ENCODE peak calls at places on chromosomes 16 and 17, in seven cellular contexts. Z is DND-41, Q is heart left ventricle, Y is fibroblast of pulmonary artery, J is IMR-90, C is coronary artery, X is choroid plexus epithelial cell. F is an unnamed sample.

GRCh38 chr16:85398050-85398451 is 215.1 kb upstream of the GSE1 start:
- DNase-seq in Z (peak), Q (no peak), Y (no peak), J (no peak), C (no peak), X (no peak), F (no peak)

GRCh38 chr16:22322021-22322471 is 24.8 kb downstream of the POLR3E start:
- DNase-seq in Z (no peak), Q (no peak), Y (no peak), J (no peak), C (no peak), X (no peak), F (no peak)

GRCh38 chr16:25018972-25019617 is 3.9 kb upstream of the ARHGAP17 start:
- DNase-seq in Z (no peak), Q (no peak), Y (no peak), J (no peak), C (no peak), X (no peak), F (peak)

GRCh38 chr17:30344283-30345088 is 10.6 kb upstream of the TMIGD1 start:
- DNase-seq in Z (no peak), Q (peak), Y (peak), J (peak), C (no peak), X (peak), F (no peak)

GRCh38 chr17:6753565-6753964 is 2.3 kb upstream of the XAF1 start:
- DNase-seq in Z (no peak), Q (no peak), Y (peak), J (no peak), C (no peak), X (peak), F (no peak)

GRCh38 chr16:22423716-22424115 is 49.3 kb upstream of the CDR2 start:
- DNase-seq in Z (no peak), Q (no peak), Y (no peak), J (no peak), C (no peak), X (no peak), F (peak)

GRCh38 chr17:64765191-64765889 is 103.2 kb upstream of the SMURF2 start:
- DNase-seq in Z (no peak), Q (no peak), Y (no peak), J (no peak), C (no peak), X (no peak), F (no peak)

GRCh38 chr17:39094607-39095308 is 56.7 kb downstream of the PLXDC1 start:
- DNase-seq in Z (peak), Q (no peak), Y (no peak), J (no peak), C (no peak), X (no peak), F (no peak)

GRCh38 chr16:70788668-70789161 is 12.2 kb downstream of the VAC14 start:
- DNase-seq in Z (no peak), Q (no peak), Y (peak), J (peak), C (no peak), X (peak), F (no peak)

GRCh38 chr16:17555176-17555575 is 84.4 kb upstream of the XYLT1 start:
- DNase-seq in Z (no peak), Q (no peak), Y (peak), J (peak), C (no peak), X (peak), F (peak)
- TF ChIP-seq CTCF in Z (no peak), Q (no peak), Y (no peak), J (no peak), C (no peak), X (no peak), F (no peak)

DNA sequence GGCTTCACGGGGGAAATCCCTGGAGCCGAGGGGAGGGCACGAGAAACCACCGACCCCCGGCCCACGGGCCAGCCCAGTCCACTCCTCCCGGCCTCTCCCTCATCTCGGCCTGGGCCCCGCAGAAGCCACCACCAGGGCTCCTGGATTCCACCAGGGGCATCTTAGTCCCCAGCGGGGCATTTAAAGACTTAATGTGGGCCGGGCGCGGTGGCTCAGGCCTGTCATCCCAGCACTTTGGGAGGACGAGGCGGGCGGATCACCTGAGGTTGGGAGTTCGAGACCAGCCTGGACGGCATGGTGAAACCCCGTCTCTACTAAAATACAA is 24.1 kb upstream of the ABR start:
- DNase-seq in Z (no peak), Q (no peak), Y (no peak), J (no peak), C (no peak), X (no peak), F (no peak)
- H3K4me3 ChIP-seq in Z (no peak), Q (peak), Y (peak), J (peak), C (peak), X (peak), F (no peak)

GRCh38 chr16:2770057-2770780 is 6.9 kb downstream of the ELOB start:
- DNase-seq in Z (peak), Q (no peak), Y (no peak), J (no peak), C (no peak), X (no peak), F (peak)
- TF ChIP-seq CTCF in Z (peak), Q (no peak), Y (no peak), J (no peak), C (no peak), X (no peak), F (no peak)

GRCh38 chr16:10519297-10519696 is 61.1 kb downstream of the EMP2 start:
- DNase-seq in Z (no peak), Q (no peak), Y (no peak), J (no peak), C (no peak), X (no peak), F (no peak)

GRCh38 chr16:10519929-10520868 is 60.2 kb downstream of the EMP2 start:
- DNase-seq in Z (no peak), Q (no peak), Y (no peak), J (no peak), C (no peak), X (no peak), F (no peak)

GRCh38 chr16:10518479-10519041 is 61.8 kb downstream of the EMP2 start:
- DNase-seq in Z (no peak), Q (no peak), Y (no peak), J (no peak), C (no peak), X (no peak), F (no peak)

GRCh38 chr16:10520869-10521578 is 59.4 kb downstream of the EMP2 start:
- DNase-seq in Z (no peak), Q (no peak), Y (no peak), J (no peak), C (no peak), X (no peak), F (no peak)

DNA sequence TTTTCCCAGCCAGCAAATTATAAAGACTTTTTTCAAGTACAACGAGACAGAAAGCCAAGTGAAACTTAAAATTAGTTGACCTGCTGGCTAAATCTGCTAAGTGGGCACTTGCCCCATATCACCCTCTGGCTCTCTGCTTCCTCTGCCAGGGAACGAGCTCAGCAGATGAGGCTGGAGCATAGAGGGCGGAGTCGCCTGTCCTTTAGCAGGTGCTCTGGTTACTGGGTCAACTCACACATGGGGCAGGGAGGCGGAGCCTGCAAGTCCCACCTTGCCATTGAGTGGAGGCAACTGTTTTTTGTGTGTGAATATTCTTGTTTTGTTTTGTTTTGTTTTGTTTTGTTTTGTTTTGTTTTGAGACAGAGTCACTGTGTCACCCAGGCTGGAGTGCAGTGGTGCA is 62.5 kb downstream of the EMP2 start:
- DNase-seq in Z (no peak), Q (no peak), Y (no peak), J (no peak), C (no peak), X (no peak), F (no peak)
- H3K4me3 ChIP-seq in Z (no peak), Q (no peak), Y (no peak), J (no peak), C (no peak), X (no peak), F (no peak)

GRCh38 chr17:81538651-81539570 is 10.7 kb downstream of the FSCN2 start:
- DNase-seq in Z (no peak), Q (no peak), Y (no peak), J (no peak), C (no peak), X (no peak), F (no peak)

GRCh38 chr17:81537343-81537855 is 9.2 kb downstream of the FSCN2 start:
- DNase-seq in Z (peak), Q (no peak), Y (no peak), J (no peak), C (no peak), X (no peak), F (peak)

GRCh38 chr17:81539571-81539900 is 11.4 kb downstream of the FSCN2 start:
- DNase-seq in Z (no peak), Q (peak), Y (no peak), J (no peak), C (no peak), X (no peak), F (no peak)

GRCh38 chr17:81536299-81537290 is 8.4 kb downstream of the FSCN2 start:
- DNase-seq in Z (no peak), Q (no peak), Y (no peak), J (peak), C (no peak), X (peak), F (no peak)

GRCh38 chr17:81537856-81538555 is 9.8 kb downstream of the FSCN2 start:
- DNase-seq in Z (no peak), Q (no peak), Y (no peak), J (no peak), C (no peak), X (no peak), F (no peak)
- TF ChIP-seq CTCF in Z (no peak), Q (no peak), Y (no peak), J (no peak), C (no peak), X (no peak), F (no peak)

GRCh38 chr17:56779898-56780777 is 53.6 kb downstream of the C17orf67 start:
- DNase-seq in Z (peak), Q (peak), Y (peak), J (peak), C (peak), X (peak), F (peak)
- H3K4me3 ChIP-seq in Z (peak), Q (peak), Y (peak), J (peak), C (peak), X (peak), F (no peak)

GRCh38 chr17:47728214-47728877 is 4.7 kb upstream of the TBX21 start:
- DNase-seq in Z (no peak), Q (no peak), Y (no peak), J (no peak), C (no peak), X (no peak), F (no peak)

GRCh38 chr17:47727704-47728036 is 5.4 kb upstream of the TBX21 start:
- DNase-seq in Z (no peak), Q (no peak), Y (no peak), J (no peak), C (no peak), X (no peak), F (no peak)

GRCh38 chr17:47725446-47726109 is 7.5 kb upstream of the TBX21 start:
- DNase-seq in Z (no peak), Q (no peak), Y (no peak), J (no peak), C (no peak), X (no peak), F (no peak)

GRCh38 chr17:47724705-47725104 is 8.3 kb upstream of the TBX21 start:
- DNase-seq in Z (no peak), Q (no peak), Y (no peak), J (no peak), C (no peak), X (no peak), F (no peak)

GRCh38 chr17:47726796-47727703 is 6.0 kb upstream of the TBX21 start:
- DNase-seq in Z (no peak), Q (no peak), Y (no peak), J (no peak), C (no peak), X (no peak), F (no peak)
- TF ChIP-seq CTCF in Z (no peak), Q (no peak), Y (no peak), J (no peak), C (no peak), X (no peak), F (no peak)

DNA sequence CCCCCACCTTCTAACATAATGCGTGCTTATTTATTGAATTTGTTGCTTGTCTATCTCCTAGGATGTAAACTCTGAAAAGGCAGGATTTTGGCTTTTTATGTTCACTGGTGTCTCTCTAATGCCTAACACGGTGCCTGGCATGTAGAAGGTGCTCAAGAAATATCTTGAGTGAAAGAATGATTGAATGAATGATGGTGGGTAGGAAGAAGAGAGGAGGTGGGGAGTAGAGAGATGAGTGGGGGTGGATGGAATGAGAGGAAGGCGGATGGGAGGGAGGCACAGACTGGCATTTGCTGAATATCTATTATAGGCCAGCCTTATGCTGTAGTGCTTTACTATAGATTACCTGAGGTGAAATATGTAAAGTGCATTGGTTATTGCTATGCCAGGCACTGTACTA is 2.3 kb downstream of the PRSS36 start:
- DNase-seq in Z (no peak), Q (no peak), Y (no peak), J (no peak), C (no peak), X (no peak), F (no peak)
- H3K4me3 ChIP-seq in Z (no peak), Q (no peak), Y (no peak), J (no peak), C (no peak), X (no peak), F (no peak)

F was measured in GM12865.